ENCODE peak calls at places on chromosome 11, in eight cellular contexts. R, Y, T, H, W, D, Z and U are unnamed samples.

GRCh38 chr11:102253018-102253775 is 64.1 kb upstream of the BIRC3 start:
- DNase-seq in Y (no peak), Z (no peak), H (no peak), D (no peak), R (no peak), T (no peak), W (no peak), U (no peak)

GRCh38 chr11:69744435-69744834 is 30.7 kb downstream of the FGF4 start:
- DNase-seq in R (no peak), T (peak; percentile 41), Y (no peak), W (no peak), H (no peak), D (no peak), Z (no peak), U (peak; percentile 81)

GRCh38 chr11:48018561-48019229 is 38.3 kb downstream of the PTPRJ start:
- DNase-seq in R (no peak), D (no peak), T (no peak), H (no peak), W (no peak), Z (no peak), Y (no peak), U (no peak)

GRCh38 chr11:35932641-35933571 is 11.0 kb upstream of the LDLRAD3 start:
- DNase-seq in Y (no peak), D (no peak), Z (peak; percentile 87), R (no peak), H (no peak), W (no peak), T (peak; percentile 38), U (peak; percentile 40)

GRCh38 chr11:76203937-76204336 is 2.4 kb downstream of the WNT11 start:
- DNase-seq in Z (no peak), D (no peak), W (no peak), Y (no peak), R (no peak), H (no peak), T (no peak), U (no peak)

GRCh38 chr11:16982256-16982671 is 31.9 kb downstream of the PLEKHA7 start:
- DNase-seq in Z (no peak), R (no peak), D (peak; percentile 8), T (no peak), Y (no peak), H (no peak), W (no peak), U (no peak)

GRCh38 chr11:11464555-11464954 is 111.5 kb upstream of the CSNK2A3 start:
- DNase-seq in H (no peak), W (no peak), T (no peak), Y (no peak), D (no peak), Z (no peak), R (no peak), U (no peak)

GRCh38 chr11:28756977-28757376 is 648.8 kb downstream of the METTL15 start:
- DNase-seq in H (no peak), W (no peak), Y (no peak), D (no peak), R (no peak), T (peak; percentile 86), Z (no peak), U (peak; percentile 82)

GRCh38 chr11:117840881-117841581 is 16.5 kb upstream of the FXYD2 start:
- DNase-seq in W (no peak), R (no peak), T (no peak), Z (no peak), Y (no peak), H (no peak), D (no peak), U (no peak)

GRCh38 chr11:2534131-2534956 is 89.5 kb downstream of the KCNQ1 start:
- DNase-seq in R (no peak), Z (peak; percentile 83), W (no peak), T (no peak), D (no peak), H (no peak), Y (no peak), U (peak; percentile 75)

GRCh38 chr11:124538019-124538418 is 5.4 kb downstream of the OR8B12 start:
- DNase-seq in W (no peak), Z (no peak), D (no peak), Y (no peak), T (no peak), R (no peak), H (no peak), U (peak; percentile 27)

GRCh38 chr11:129840236-129840635 is 24.6 kb downstream of the TMEM45B start:
- DNase-seq in D (no peak), R (no peak), H (no peak), Y (no peak), W (no peak), T (no peak), Z (peak; percentile 78), U (no peak)

GRCh38 chr11:129372609-129373488 is 2.8 kb upstream of the BARX2 start:
- DNase-seq in Y (no peak), H (no peak), W (no peak), T (no peak), D (no peak), Z (no peak), R (no peak), U (no peak)

GRCh38 chr11:59678118-59678812 is 9.4 kb upstream of the PATL1 start:
- DNase-seq in T (peak; percentile 20), Z (no peak), R (no peak), H (no peak), D (no peak), Y (no peak), W (no peak), U (no peak)

GRCh38 chr11:7480132-7480531 is 5.2 kb upstream of the OLFML1 start:
- DNase-seq in R (no peak), W (no peak), T (no peak), Y (no peak), D (no peak), H (no peak), Z (no peak), U (no peak)

GRCh38 chr11:20529757-20530156 is 69.7 kb upstream of the SLC6A5 start:
- DNase-seq in T (no peak), Z (no peak), W (no peak), R (no peak), Y (no peak), D (no peak), H (no peak), U (no peak)